ENCODE peak calls at places on chromosomes 3 and 15, in six cellular contexts. One of them, this sample, is unnamed. For H3K4me1 and H3K27me3, the result is how much of the 10 kb centered on the place peaks cover.

GRCh38 chr15:66955871-66956585 is 109.4 kb upstream of the SMAD3 start:
- DNase-seq in heart left ventricle: no peak
- DNase-seq in psoas muscle: no peak
- DNase-seq in A673: no peak
- DNase-seq in NT2/D1: no peak
- DNase-seq in right lobe of liver: no peak
- DNase-seq in this sample: no peak

GRCh38 chr3:42853739-42854302 is 21.9 kb downstream of the CYP8B1 start:
- DNase-seq in A673: no peak
- DNase-seq in heart left ventricle: no peak
- DNase-seq in NT2/D1: no peak
- DNase-seq in psoas muscle: no peak
- DNase-seq in right lobe of liver: no peak
- DNase-seq in this sample: no peak

GRCh38 chr3:38627956-38628355 is 21.5 kb downstream of the SCN5A start:
- DNase-seq in A673: peak
- DNase-seq in psoas muscle: no peak
- DNase-seq in NT2/D1: peak
- DNase-seq in right lobe of liver: no peak
- DNase-seq in heart left ventricle: no peak
- DNase-seq in this sample: no peak

GRCh38 chr15:62110000-62110851 is 43.4 kb downstream of the C2CD4A start:
- DNase-seq in right lobe of liver: no peak
- DNase-seq in psoas muscle: peak
- DNase-seq in heart left ventricle: no peak
- DNase-seq in A673: peak
- DNase-seq in NT2/D1: no peak
- DNase-seq in this sample: no peak

GRCh38 chr15:62360286-62360685 is 195.2 kb upstream of the C2CD4B start:
- DNase-seq in right lobe of liver: no peak
- DNase-seq in A673: peak
- DNase-seq in heart left ventricle: no peak
- DNase-seq in psoas muscle: no peak
- DNase-seq in NT2/D1: no peak
- DNase-seq in this sample: no peak

GRCh38 chr3:184738519-184738890 is 26.6 kb upstream of the MAGEF1 start:
- DNase-seq in NT2/D1: no peak
- DNase-seq in psoas muscle: no peak
- DNase-seq in heart left ventricle: no peak
- DNase-seq in right lobe of liver: no peak
- DNase-seq in A673: no peak
- DNase-seq in this sample: no peak

GRCh38 chr15:101368868-101369642 is 74.0 kb upstream of the SNRPA1 start:
- DNase-seq in A673: no peak
- DNase-seq in heart left ventricle: peak
- DNase-seq in psoas muscle: peak
- DNase-seq in NT2/D1: no peak
- DNase-seq in right lobe of liver: peak
- DNase-seq in this sample: peak

GRCh38 chr3:33884204-33884561 is 85.8 kb downstream of the PDCD6IP start:
- DNase-seq in NT2/D1: no peak
- DNase-seq in right lobe of liver: no peak
- DNase-seq in A673: peak
- DNase-seq in heart left ventricle: peak
- DNase-seq in psoas muscle: no peak
- DNase-seq in this sample: peak

GRCh38 chr3:127041933-127042332 is 59.0 kb downstream of the PLXNA1 start:
- DNase-seq in right lobe of liver: peak
- DNase-seq in psoas muscle: no peak
- DNase-seq in heart left ventricle: no peak
- DNase-seq in A673: no peak
- DNase-seq in NT2/D1: no peak
- DNase-seq in this sample: no peak

GRCh38 chr3:32376098-32376497 is 15.6 kb upstream of the CMTM7 start:
- DNase-seq in heart left ventricle: no peak
- DNase-seq in psoas muscle: no peak
- DNase-seq in right lobe of liver: no peak
- DNase-seq in A673: no peak
- DNase-seq in NT2/D1: no peak
- DNase-seq in this sample: no peak

GRCh38 chr3:73446467-73447110 is 178.2 kb downstream of the PDZRN3 start:
- DNase-seq in NT2/D1: no peak
- DNase-seq in A673: no peak
- DNase-seq in right lobe of liver: no peak
- DNase-seq in psoas muscle: no peak
- DNase-seq in heart left ventricle: no peak
- DNase-seq in this sample: no peak

GRCh38 chr3:73449774-73450173 is 175.0 kb downstream of the PDZRN3 start:
- DNase-seq in NT2/D1: no peak
- DNase-seq in psoas muscle: no peak
- DNase-seq in A673: no peak
- DNase-seq in right lobe of liver: no peak
- DNase-seq in heart left ventricle: no peak
- DNase-seq in this sample: no peak

GRCh38 chr3:73448041-73448440 is 176.7 kb downstream of the PDZRN3 start:
- DNase-seq in NT2/D1: no peak
- DNase-seq in psoas muscle: no peak
- DNase-seq in heart left ventricle: no peak
- DNase-seq in A673: no peak
- DNase-seq in right lobe of liver: no peak
- DNase-seq in this sample: no peak

GRCh38 chr3:73447118-73447517 is 177.6 kb downstream of the PDZRN3 start:
- DNase-seq in psoas muscle: no peak
- DNase-seq in A673: no peak
- DNase-seq in NT2/D1: no peak
- DNase-seq in heart left ventricle: no peak
- DNase-seq in right lobe of liver: no peak
- DNase-seq in this sample: no peak

DNA sequence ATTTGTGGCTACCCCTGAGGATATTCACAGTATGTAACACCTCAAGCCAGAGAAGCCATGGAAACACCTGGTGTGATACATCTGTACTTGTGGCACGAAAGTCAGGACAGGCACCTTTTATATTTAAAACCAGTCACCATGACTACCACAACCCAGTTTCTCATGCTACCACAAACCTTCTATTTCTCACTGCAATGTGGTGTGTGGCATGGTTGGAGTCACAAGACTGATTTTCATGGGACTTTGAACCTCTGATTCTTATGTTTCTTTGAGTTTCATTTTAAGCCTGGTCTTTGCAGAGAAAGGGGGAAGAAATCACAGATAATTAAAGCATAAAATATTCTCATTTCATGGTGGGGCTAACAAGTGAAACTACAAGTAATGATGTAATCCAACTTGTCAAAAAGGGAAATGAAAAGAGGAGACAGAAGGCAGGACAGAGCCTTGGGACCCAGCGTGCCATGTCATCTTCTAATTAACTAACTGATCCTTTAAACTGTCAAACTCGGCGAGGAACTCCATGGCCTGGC is 175.9 kb downstream of the PDZRN3 start:
- DNase-seq in right lobe of liver: no peak
- DNase-seq in NT2/D1: no peak
- DNase-seq in heart left ventricle: no peak
- DNase-seq in A673: peak
- DNase-seq in psoas muscle: no peak
- DNase-seq in this sample: no peak
- H3K4me1 ChIP-seq in right lobe of liver: under half
- H3K4me1 ChIP-seq in NT2/D1: under half
- H3K4me1 ChIP-seq in heart left ventricle: under half
- H3K4me1 ChIP-seq in A673: under half
- H3K4me1 ChIP-seq in psoas muscle: under half
- H3K4me1 ChIP-seq in this sample: half or more

DNA sequence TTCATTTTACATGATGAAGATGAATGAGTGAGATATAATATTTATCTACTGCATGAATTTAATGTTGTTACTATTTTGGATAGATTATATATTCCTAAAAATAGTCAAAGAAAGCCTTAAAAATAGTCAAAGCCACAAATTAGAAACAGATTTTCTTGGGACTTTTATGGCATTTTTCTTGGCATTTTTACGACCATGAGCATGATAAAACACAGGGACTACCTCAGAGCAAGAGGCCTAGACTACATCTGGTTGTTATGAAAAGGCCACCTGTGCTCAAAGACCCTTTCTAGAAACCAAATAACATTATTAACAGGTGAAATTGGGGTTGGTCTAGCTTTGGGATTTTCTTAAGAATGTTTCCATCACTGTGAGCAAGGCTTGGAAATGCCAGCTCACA is 281.0 kb downstream of the OXSM start:
- DNase-seq in heart left ventricle: no peak
- DNase-seq in NT2/D1: no peak
- DNase-seq in right lobe of liver: no peak
- DNase-seq in A673: no peak
- DNase-seq in psoas muscle: no peak
- DNase-seq in this sample: no peak
- H3K27me3 ChIP-seq in heart left ventricle: under half
- H3K27me3 ChIP-seq in NT2/D1: under half
- H3K27me3 ChIP-seq in right lobe of liver: under half
- H3K27me3 ChIP-seq in A673: under half
- H3K27me3 ChIP-seq in psoas muscle: under half
- H3K27me3 ChIP-seq in this sample: under half

GRCh38 chr3:11583226-11583625 is 60.5 kb downstream of the VGLL4 start:
- DNase-seq in psoas muscle: no peak
- DNase-seq in NT2/D1: no peak
- DNase-seq in right lobe of liver: no peak
- DNase-seq in A673: no peak
- DNase-seq in heart left ventricle: no peak
- DNase-seq in this sample: no peak

GRCh38 chr3:11582123-11582968 is 61.4 kb downstream of the VGLL4 start:
- DNase-seq in heart left ventricle: peak
- DNase-seq in A673: peak
- DNase-seq in NT2/D1: no peak
- DNase-seq in psoas muscle: peak
- DNase-seq in right lobe of liver: no peak
- DNase-seq in this sample: peak

GRCh38 chr3:11581237-11582122 is 62.2 kb downstream of the VGLL4 start:
- DNase-seq in heart left ventricle: no peak
- DNase-seq in right lobe of liver: no peak
- DNase-seq in psoas muscle: no peak
- DNase-seq in A673: no peak
- DNase-seq in NT2/D1: no peak
- DNase-seq in this sample: no peak

GRCh38 chr3:11583638-11584046 is 60.1 kb downstream of the VGLL4 start:
- DNase-seq in NT2/D1: no peak
- DNase-seq in psoas muscle: no peak
- DNase-seq in heart left ventricle: no peak
- DNase-seq in right lobe of liver: no peak
- DNase-seq in A673: no peak
- DNase-seq in this sample: no peak

GRCh38 chr3:11584570-11584969 is 59.1 kb downstream of the VGLL4 start:
- DNase-seq in A673: no peak
- DNase-seq in psoas muscle: no peak
- DNase-seq in right lobe of liver: no peak
- DNase-seq in heart left ventricle: no peak
- DNase-seq in NT2/D1: no peak
- DNase-seq in this sample: no peak
- H3K4me1 ChIP-seq in A673: half or more
- H3K4me1 ChIP-seq in psoas muscle: half or more
- H3K4me1 ChIP-seq in right lobe of liver: under half
- H3K4me1 ChIP-seq in heart left ventricle: half or more
- H3K4me1 ChIP-seq in NT2/D1: under half
- H3K4me1 ChIP-seq in this sample: half or more

DNA sequence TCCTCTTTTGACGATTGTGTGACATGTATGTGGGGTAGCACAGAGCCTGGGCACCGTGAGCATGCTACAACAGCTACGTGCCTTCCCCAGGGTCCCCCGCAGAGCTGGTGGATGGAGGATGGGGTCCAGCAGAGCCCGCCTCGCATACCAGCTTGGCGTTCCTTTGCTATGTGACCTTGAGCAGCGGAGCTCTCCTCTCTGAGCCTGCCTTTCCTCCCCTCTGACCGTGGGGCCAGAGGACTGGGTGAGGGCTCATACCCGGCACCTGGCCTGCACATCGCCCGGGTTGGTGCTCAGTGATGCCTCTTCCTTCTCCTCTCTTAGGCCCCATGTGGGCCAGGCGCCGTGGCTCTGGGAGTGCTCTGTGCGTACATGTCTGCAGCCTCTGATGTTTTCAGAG is 73.4 kb downstream of the FBLN2 start:
- DNase-seq in psoas muscle: peak
- DNase-seq in right lobe of liver: no peak
- DNase-seq in NT2/D1: no peak
- DNase-seq in heart left ventricle: peak
- DNase-seq in A673: no peak
- DNase-seq in this sample: no peak
- H3K27me3 ChIP-seq in psoas muscle: under half
- H3K27me3 ChIP-seq in right lobe of liver: under half
- H3K27me3 ChIP-seq in NT2/D1: under half
- H3K27me3 ChIP-seq in heart left ventricle: under half
- H3K27me3 ChIP-seq in A673: under half
- H3K27me3 ChIP-seq in this sample: under half

DNA sequence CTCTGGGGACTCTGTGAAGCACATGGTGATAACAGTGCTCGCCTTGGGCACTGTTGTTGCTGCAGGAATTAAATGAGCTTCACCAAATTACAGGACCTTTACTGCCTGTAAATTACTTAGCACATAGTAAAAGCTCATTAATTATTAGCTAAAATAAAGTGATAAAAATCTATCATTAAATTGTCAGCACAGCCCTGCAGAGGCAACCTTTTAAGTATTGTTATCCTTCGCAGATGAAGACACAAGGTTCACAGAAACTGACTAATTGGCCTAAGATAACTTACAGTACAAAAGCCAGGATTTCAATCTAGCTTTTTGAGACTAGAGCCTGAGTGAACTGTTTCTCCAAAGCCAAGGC is 96.0 kb downstream of the ST6GAL1 start:
- DNase-seq in NT2/D1: no peak
- DNase-seq in right lobe of liver: no peak
- DNase-seq in A673: no peak
- DNase-seq in psoas muscle: no peak
- DNase-seq in heart left ventricle: no peak
- DNase-seq in this sample: no peak
- H3K4me1 ChIP-seq in NT2/D1: under half
- H3K4me1 ChIP-seq in right lobe of liver: under half
- H3K4me1 ChIP-seq in A673: under half
- H3K4me1 ChIP-seq in psoas muscle: under half
- H3K4me1 ChIP-seq in heart left ventricle: under half
- H3K4me1 ChIP-seq in this sample: under half